ENCODE peak calls at places on chromosomes 3 and 15, in nine cellular contexts. X is cardiac muscle cell, P is fibroblast of lung, D is HCT116, E is heart left ventricle, Y is OCI-LY7, B is right lobe of liver, U is lower lobe of right lung, Q is body of pancreas. R is an unnamed sample. For H3K4me1, the result is how much of the 10 kb centered on the place peaks cover.

GRCh38 chr3:132317229-132317948 is at the start of gene ACP3:
- DNase-seq in X (peak), P (peak), D (peak), E (peak), Y (peak), B (no peak), U (peak), Q (peak), R (no peak)

GRCh38 chr15:66711886-66712285 is 9.8 kb downstream of the SMAD6 start:
- DNase-seq in X (no peak), P (no peak), D (no peak), E (no peak), Y (no peak), B (no peak), U (no peak), Q (no peak), R (no peak)

GRCh38 chr3:8665407-8665896 is 20.9 kb upstream of the SSUH2 start:
- DNase-seq in X (no peak), P (no peak), D (no peak), E (no peak), Y (peak), B (no peak), U (no peak), Q (no peak), R (no peak)

GRCh38 chr15:47294765-47295259 is 422.5 kb upstream of the SEMA6D start:
- DNase-seq in X (no peak), P (peak), D (no peak), E (no peak), Y (no peak), B (no peak), U (no peak), Q (no peak), R (no peak)

GRCh38 chr15:55289011-55289572 is 521 bp downstream of the RAB27A start:
- DNase-seq in X (peak), P (peak), D (no peak), E (peak), Y (peak), B (peak), U (peak), Q (peak), R (no peak)

GRCh38 chr3:189056612-189057352 is 115.0 kb upstream of the TPRG1 start:
- DNase-seq in X (no peak), P (no peak), D (no peak), E (no peak), Y (no peak), B (no peak), U (no peak), Q (no peak), R (no peak)

GRCh38 chr15:69474291-69474690 is 21.7 kb downstream of the RPLP1 start:
- DNase-seq in X (no peak), P (no peak), D (no peak), E (no peak), Y (no peak), B (no peak), U (no peak), Q (no peak), R (no peak)

GRCh38 chr3:95627697-95628096 is 1186.7 kb upstream of the EPHA6 start:
- DNase-seq in X (no peak), P (no peak), D (no peak), E (no peak), Y (no peak), B (no peak), U (no peak), Q (no peak), R (no peak)

GRCh38 chr3:50246517-50246954 is 10.5 kb downstream of the GNAI2 start:
- DNase-seq in X (no peak), P (peak), D (peak), E (peak), Y (peak), B (no peak), U (peak), Q (no peak), R (peak)

GRCh38 chr15:73822998-73823397 is 50.4 kb upstream of the TBC1D21 start:
- DNase-seq in X (peak), P (peak), D (no peak), E (no peak), Y (no peak), B (no peak), U (no peak), Q (no peak), R (no peak)

GRCh38 chr3:188349276-188349962 is 195.5 kb downstream of the LPP start:
- DNase-seq in X (peak), P (peak), D (peak), E (no peak), Y (peak), B (no peak), U (no peak), Q (peak), R (no peak)

GRCh38 chr15:57376695-57377477 is 581 bp downstream of the CGNL1 start:
- DNase-seq in X (peak), P (no peak), D (no peak), E (peak), Y (no peak), B (peak), U (peak), Q (peak), R (peak)

GRCh38 chr15:90814193-90814811 is 54.1 kb upstream of the FURIN start:
- DNase-seq in X (no peak), P (no peak), D (no peak), E (no peak), Y (no peak), B (peak), U (no peak), Q (peak), R (no peak)

GRCh38 chr3:30495172-30496124 is 111.0 kb upstream of the TGFBR2 start:
- DNase-seq in X (no peak), P (no peak), D (no peak), E (no peak), Y (no peak), B (no peak), U (no peak), Q (no peak), R (no peak)

GRCh38 chr15:92336588-92336987 is 57.1 kb upstream of the ST8SIA2 start:
- DNase-seq in X (no peak), P (no peak), D (no peak), E (peak), Y (no peak), B (no peak), U (no peak), Q (no peak), R (no peak)

GRCh38 chr3:123076496-123077418 is 9.9 kb downstream of the PDIA5 start:
- DNase-seq in X (no peak), P (no peak), D (no peak), E (peak), Y (no peak), B (peak), U (peak), Q (peak), R (no peak)

GRCh38 chr3:53748512-53749271 is 97.5 kb downstream of the CHDH start:
- DNase-seq in X (no peak), P (no peak), D (no peak), E (no peak), Y (peak), B (no peak), U (no peak), Q (no peak), R (no peak)

GRCh38 chr3:30135190-30135589 is 471.2 kb upstream of the TGFBR2 start:
- DNase-seq in X (no peak), P (no peak), D (no peak), E (no peak), Y (peak), B (no peak), U (no peak), Q (no peak), R (no peak)

GRCh38 chr3:70849911-70850699 is 537.7 kb upstream of the MDFIC2 start:
- DNase-seq in X (no peak), P (peak), D (peak), E (peak), Y (no peak), B (peak), U (no peak), Q (no peak), R (no peak)

GRCh38 chr15:91515188-91515754 is 338.2 kb upstream of the SLCO3A1 start:
- DNase-seq in X (no peak), P (peak), D (no peak), E (peak), Y (no peak), B (no peak), U (no peak), Q (peak), R (no peak)

GRCh38 chr15:25061808-25062550 is 107.2 kb downstream of the SNRPN start:
- DNase-seq in X (no peak), P (no peak), D (no peak), E (no peak), Y (no peak), B (peak), U (peak), Q (no peak), R (peak)

GRCh38 chr3:12869025-12869695 is 27.8 kb upstream of the RPL32 start:
- DNase-seq in X (peak), P (no peak), D (no peak), E (peak), Y (peak), B (no peak), U (peak), Q (peak), R (peak)

GRCh38 chr3:190302209-190302885 is 19.9 kb downstream of the CLDN1 start:
- DNase-seq in X (no peak), P (no peak), D (no peak), E (no peak), Y (no peak), B (no peak), U (no peak), Q (no peak), R (no peak)

GRCh38 chr3:189981668-189982067 is 139.0 kb downstream of the P3H2 start:
- DNase-seq in X (no peak), P (peak), D (no peak), E (peak), Y (no peak), B (peak), U (no peak), Q (peak), R (no peak)

GRCh38 chr3:133532951-133533350 is 40.5 kb upstream of the CDV3 start:
- DNase-seq in X (no peak), P (peak), D (no peak), E (no peak), Y (no peak), B (no peak), U (no peak), Q (no peak), R (no peak)

GRCh38 chr3:14170569-14171159 is 7.7 kb downstream of the XPC start:
- DNase-seq in X (no peak), P (peak), D (no peak), E (no peak), Y (no peak), B (no peak), U (no peak), Q (no peak), R (no peak)

GRCh38 chr3:125186261-125186770 is 26.2 kb downstream of the SLC12A8 start:
- DNase-seq in X (peak), P (peak), D (no peak), E (no peak), Y (no peak), B (no peak), U (no peak), Q (no peak), R (no peak)

GRCh38 chr15:37765809-37766208 is 168.6 kb upstream of the TMCO5A start:
- DNase-seq in X (no peak), P (peak), D (no peak), E (no peak), Y (peak), B (no peak), U (no peak), Q (peak), R (no peak)

GRCh38 chr15:37767841-37768455 is 166.5 kb upstream of the TMCO5A start:
- DNase-seq in X (no peak), P (peak), D (no peak), E (no peak), Y (no peak), B (no peak), U (no peak), Q (no peak), R (no peak)

DNA sequence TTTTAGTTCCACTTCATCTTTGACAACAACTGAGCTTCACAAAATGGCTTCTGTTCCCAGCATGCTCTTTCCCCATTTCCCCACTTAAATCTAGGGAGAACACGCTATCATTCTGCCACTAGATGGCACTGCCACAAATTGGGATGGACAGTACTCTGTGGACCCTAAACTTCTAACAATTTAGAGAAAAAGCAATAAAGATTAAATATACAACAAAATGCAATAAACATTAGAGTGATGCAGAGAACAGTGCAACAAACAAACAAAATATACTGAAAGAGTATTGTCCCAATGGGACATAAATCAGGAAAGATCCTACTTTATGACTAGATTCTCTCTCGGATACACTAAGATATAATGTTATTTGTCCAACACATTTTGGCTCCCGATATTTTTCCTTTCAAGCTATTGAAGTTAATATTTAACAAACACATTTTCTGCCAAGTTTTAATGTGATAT is 169.7 kb upstream of the TMCO5A start:
- DNase-seq in X (peak), P (peak), D (peak), E (no peak), Y (peak), B (peak), U (no peak), Q (peak), R (no peak)
- H3K4me3 ChIP-seq in X (no peak), P (no peak), D (no peak), E (no peak), Y (no peak), B (peak), U (no peak), Q (no peak), R (peak)

GRCh38 chr3:186983372-186984058 is 53.2 kb downstream of the ST6GAL1 start:
- DNase-seq in X (no peak), P (no peak), D (no peak), E (no peak), Y (no peak), B (no peak), U (no peak), Q (no peak), R (no peak)

GRCh38 chr3:186986811-186987210 is 56.5 kb downstream of the ST6GAL1 start:
- DNase-seq in X (no peak), P (no peak), D (no peak), E (no peak), Y (no peak), B (no peak), U (no peak), Q (no peak), R (no peak)

GRCh38 chr3:186986406-186986805 is 56.1 kb downstream of the ST6GAL1 start:
- DNase-seq in X (peak), P (no peak), D (no peak), E (no peak), Y (peak), B (no peak), U (no peak), Q (no peak), R (no peak)

GRCh38 chr3:186985713-186986364 is 55.5 kb downstream of the ST6GAL1 start:
- DNase-seq in X (no peak), P (no peak), D (no peak), E (no peak), Y (peak), B (no peak), U (no peak), Q (no peak), R (no peak)

DNA sequence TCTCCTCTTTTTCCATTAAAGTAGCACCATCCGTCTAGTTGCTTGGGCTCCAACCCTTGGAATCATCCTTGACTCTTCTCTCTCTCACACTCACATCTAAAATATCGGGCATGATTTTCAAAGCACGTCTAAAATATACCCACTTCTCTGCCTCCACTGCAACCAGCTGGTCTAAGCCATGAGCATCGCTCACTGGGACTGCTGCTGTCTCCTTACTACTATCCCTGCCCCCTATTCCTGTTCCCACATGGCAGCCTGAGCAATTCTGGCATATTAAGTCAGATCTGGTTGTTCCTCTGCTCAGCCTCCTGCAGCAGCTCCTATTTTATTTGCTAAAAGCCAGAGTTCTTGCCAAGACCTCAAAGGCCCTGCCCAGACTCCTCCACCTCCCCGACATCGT is 53.7 kb downstream of the ST6GAL1 start:
- DNase-seq in X (no peak), P (no peak), D (no peak), E (no peak), Y (no peak), B (no peak), U (no peak), Q (no peak), R (no peak)
- H3K27ac ChIP-seq in X (peak), P (no peak), D (no peak), E (no peak), Y (no peak), B (no peak), U (no peak), Q (no peak), R (no peak)

GRCh38 chr15:39501366-39501765 is 79.5 kb upstream of the THBS1 start:
- DNase-seq in X (peak), P (no peak), D (no peak), E (no peak), Y (no peak), B (no peak), U (no peak), Q (no peak), R (no peak)
- H3K4me1 ChIP-seq in X (under half), P (under half), D (under half), E (under half), Y (under half), B (under half), U (under half), Q (under half), R (under half)

GRCh38 chr3:142596726-142597088 is 514 bp downstream of the PLS1 start:
- DNase-seq in X (no peak), P (no peak), D (no peak), E (no peak), Y (no peak), B (no peak), U (no peak), Q (no peak), R (no peak)

GRCh38 chr3:142595141-142595540 is 1.1 kb upstream of the PLS1 start:
- DNase-seq in X (no peak), P (no peak), D (no peak), E (no peak), Y (no peak), B (no peak), U (no peak), Q (no peak), R (no peak)

GRCh38 chr3:142595951-142596725 is at the start of gene PLS1:
- DNase-seq in X (peak), P (peak), D (peak), E (peak), Y (peak), B (peak), U (peak), Q (peak), R (peak)

GRCh38 chr3:142595581-142595950 is 627 bp upstream of the PLS1 start:
- DNase-seq in X (peak), P (peak), D (peak), E (no peak), Y (peak), B (no peak), U (no peak), Q (peak), R (no peak)

DNA sequence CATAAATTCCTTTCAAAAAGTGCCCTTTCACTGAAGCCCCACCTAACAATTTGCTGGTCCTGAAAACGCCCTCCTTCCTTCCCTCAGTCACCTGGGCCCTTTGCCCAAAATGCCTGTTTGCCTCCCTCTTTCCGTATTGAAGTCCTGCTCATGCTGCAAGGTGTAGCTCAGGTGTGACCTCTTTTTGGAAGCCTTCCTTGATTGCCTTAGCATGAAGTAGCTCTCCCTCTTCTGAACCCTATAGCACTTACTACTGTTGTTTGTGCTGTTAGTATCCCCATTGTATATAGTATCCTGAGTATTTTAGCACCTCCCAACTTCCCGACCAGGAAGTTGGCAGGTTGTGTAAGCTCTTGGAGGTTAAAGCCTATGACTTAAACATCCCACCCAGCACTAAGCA is 1.7 kb downstream of the PLS1 start:
- DNase-seq in X (no peak), P (no peak), D (no peak), E (no peak), Y (no peak), B (no peak), U (no peak), Q (peak), R (no peak)
- H3K4me3 ChIP-seq in X (no peak), P (no peak), D (peak), E (no peak), Y (no peak), B (no peak), U (peak), Q (no peak), R (peak)

GRCh38 chr3:16802382-16802781 is 82.4 kb upstream of the PLCL2 start:
- DNase-seq in X (no peak), P (no peak), D (no peak), E (no peak), Y (no peak), B (no peak), U (no peak), Q (no peak), R (no peak)

GRCh38 chr3:16800361-16800760 is 84.4 kb upstream of the PLCL2 start:
- DNase-seq in X (no peak), P (no peak), D (no peak), E (no peak), Y (no peak), B (no peak), U (no peak), Q (no peak), R (no peak)

GRCh38 chr3:16803019-16803418 is 81.7 kb upstream of the PLCL2 start:
- DNase-seq in X (no peak), P (no peak), D (no peak), E (no peak), Y (no peak), B (no peak), U (no peak), Q (peak), R (no peak)

GRCh38 chr3:16801223-16801622 is 83.5 kb upstream of the PLCL2 start:
- DNase-seq in X (no peak), P (no peak), D (no peak), E (no peak), Y (peak), B (no peak), U (no peak), Q (no peak), R (no peak)

GRCh38 chr3:16801698-16802097 is 83.1 kb upstream of the PLCL2 start:
- DNase-seq in X (no peak), P (no peak), D (no peak), E (no peak), Y (peak), B (no peak), U (no peak), Q (peak), R (no peak)
- H3K27ac ChIP-seq in X (no peak), P (no peak), D (no peak), E (peak), Y (no peak), B (no peak), U (no peak), Q (no peak), R (no peak)

DNA sequence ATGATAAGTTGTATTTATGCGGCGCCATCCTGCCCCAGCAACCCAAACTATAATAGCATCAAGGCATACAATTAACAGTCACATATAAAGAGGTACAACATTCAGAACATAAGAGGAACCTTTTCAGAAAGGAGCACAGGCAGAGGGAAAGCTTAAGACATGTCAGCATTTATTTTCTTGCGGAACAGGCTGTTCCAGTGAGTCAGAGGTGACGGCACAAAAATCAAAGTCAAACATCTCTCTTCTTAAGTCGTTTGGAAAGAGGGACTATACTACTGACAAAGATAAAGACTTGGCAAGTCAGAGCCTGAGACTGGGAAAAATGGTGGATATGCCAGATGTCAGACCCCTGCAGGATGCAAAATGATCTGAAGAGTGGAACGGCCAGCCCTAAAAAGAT is 128.4 kb downstream of the CTNNB1 start:
- DNase-seq in X (no peak), P (peak), D (no peak), E (no peak), Y (no peak), B (no peak), U (no peak), Q (no peak), R (no peak)
- H3K4me1 ChIP-seq in X (under half), P (under half), D (under half), E (under half), Y (under half), B (under half), U (under half), Q (under half), R (under half)

GRCh38 chr15:77497108-77497737 is 76.5 kb downstream of the HMG20A start:
- DNase-seq in X (peak), P (peak), D (no peak), E (peak), Y (no peak), B (no peak), U (no peak), Q (peak), R (no peak)
- H3K4me3 ChIP-seq in X (no peak), P (no peak), D (no peak), E (peak), Y (no peak), B (no peak), U (peak), Q (no peak), R (peak)

GRCh38 chr15:41996921-41997592 is 23.8 kb downstream of the PLA2G4E start:
- DNase-seq in X (no peak), P (no peak), D (no peak), E (no peak), Y (no peak), B (no peak), U (no peak), Q (no peak), R (peak)
- H3K27ac ChIP-seq in X (no peak), P (no peak), D (no peak), E (no peak), Y (no peak), B (no peak), U (no peak), Q (no peak), R (no peak)